ENCODE peak calls at places on chromosomes 13 and 19, in four cellular contexts. J is heart left ventricle, N is Peyer's patch, M is mesendoderm. Y is an unnamed sample.

GRCh38 chr13:91946498-91947070 is 548.2 kb downstream of the GPC5 start:
- DNase-seq in J (no peak), N (no peak), M (peak; percentile 47), Y (no peak)

GRCh38 chr13:47310376-47310775 is 413.5 kb upstream of the HTR2A start:
- DNase-seq in J (no peak), N (no peak), M (peak; percentile 45), Y (no peak)

GRCh38 chr13:28573595-28574373 is 78.9 kb upstream of the FLT1 start:
- DNase-seq in J (no peak), N (no peak), M (no peak), Y (no peak)

GRCh38 chr19:49823472-49823871 is 5.4 kb downstream of the MED25 start:
- DNase-seq in J (no peak), N (no peak), M (no peak), Y (no peak)

GRCh38 chr19:58536852-58537798 is 6.7 kb upstream of the TRIM28 start:
- DNase-seq in J (no peak), N (no peak), M (no peak), Y (no peak)

GRCh38 chr19:33641261-33641660 is 19.5 kb downstream of the CHST8 start:
- DNase-seq in J (no peak), N (no peak), M (no peak), Y (no peak)

GRCh38 chr19:33512021-33512420 is 9.6 kb downstream of the PEPD start:
- DNase-seq in J (no peak), N (no peak), M (no peak), Y (no peak)

GRCh38 chr13:75194717-75195116 is 287.3 kb downstream of the TBC1D4 start:
- DNase-seq in J (peak; percentile 20), N (no peak), M (no peak), Y (no peak)

GRCh38 chr13:82815791-82816190 is 1066.5 kb downstream of the SLITRK1 start:
- DNase-seq in J (no peak), N (no peak), M (no peak), Y (no peak)

GRCh38 chr13:67383358-67383757 is 153.2 kb upstream of the PCDH9 start:
- DNase-seq in J (no peak), N (no peak), M (no peak), Y (no peak)

GRCh38 chr19:2327773-2328400 is 499 bp downstream of the LSM7 start:
- DNase-seq in J (no peak), N (no peak), M (peak; percentile 90), Y (no peak)

GRCh38 chr19:55270172-55270942 is 9.6 kb downstream of the HSPBP1 start:
- DNase-seq in J (no peak), N (no peak), M (peak; percentile 58), Y (no peak)

GRCh38 chr19:38769635-38770211 is 3.6 kb downstream of the LGALS7 start:
- DNase-seq in J (peak; percentile 90), N (peak; percentile 95), M (peak; percentile 73), Y (peak; percentile 84)

GRCh38 chr19:41997121-41997850 is 3.3 kb upstream of the ATP1A3 start:
- DNase-seq in J (no peak), N (no peak), M (peak; percentile 76), Y (no peak)

GRCh38 chr13:52002361-52002760 is 8.9 kb downstream of the ATP7B start:
- DNase-seq in J (no peak), N (no peak), M (peak; percentile 69), Y (no peak)

GRCh38 chr13:20609145-20609544 is 42.2 kb downstream of the IFT88 start:
- DNase-seq in J (no peak), N (no peak), M (no peak), Y (no peak)

GRCh38 chr13:38309397-38309796 is 40.3 kb upstream of the UFM1 start:
- DNase-seq in J (no peak), N (no peak), M (no peak), Y (no peak)

GRCh38 chr13:74210693-74211393 is 76.6 kb upstream of the KLF12 start:
- DNase-seq in J (no peak), N (no peak), M (no peak), Y (no peak)

GRCh38 chr13:39888865-39889810 is 233.7 kb downstream of the COG6 start:
- DNase-seq in J (no peak), N (no peak), M (peak; percentile 61), Y (no peak)

GRCh38 chr19:11931051-11931450 is 6.1 kb downstream of the ZNF700 start:
- DNase-seq in J (no peak), N (no peak), M (no peak), Y (no peak)

GRCh38 chr19:43479961-43480561 is 14.7 kb upstream of the LYPD3 start:
- DNase-seq in J (no peak), N (no peak), M (no peak), Y (no peak)

GRCh38 chr13:56893843-56894242 is 246.9 kb upstream of the PRR20A start:
- DNase-seq in J (no peak), N (no peak), M (no peak), Y (no peak)

GRCh38 chr13:45278096-45278645 is 62.8 kb downstream of the TPT1 start:
- DNase-seq in J (no peak), N (no peak), M (no peak), Y (no peak)

GRCh38 chr13:48144413-48145035 is 49.6 kb upstream of the MED4 start:
- DNase-seq in J (peak; percentile 57), N (no peak), M (no peak), Y (peak; percentile 33)

GRCh38 chr19:2726904-2727639 is 5.9 kb upstream of the DIRAS1 start:
- DNase-seq in J (no peak), N (no peak), M (no peak), Y (no peak)

GRCh38 chr19:39825531-39826076 is 8.4 kb downstream of the DYRK1B start:
- DNase-seq in J (no peak), N (no peak), M (no peak), Y (no peak)

GRCh38 chr19:34475975-34476594 is 5.5 kb upstream of the WTIP start:
- DNase-seq in J (no peak), N (no peak), M (peak; percentile 51), Y (no peak)

GRCh38 chr19:40241809-40242384 is 15.4 kb upstream of the CCNP start:
- DNase-seq in J (peak; percentile 79), N (no peak), M (no peak), Y (peak; percentile 70)

GRCh38 chr19:6235031-6235951 is 44.5 kb downstream of the MLLT1 start:
- DNase-seq in J (no peak), N (peak; percentile 45), M (no peak), Y (no peak)

GRCh38 chr19:29927944-29928669 is 13.9 kb upstream of the URI1 start:
- DNase-seq in J (no peak), N (no peak), M (peak; percentile 48), Y (no peak)

GRCh38 chr13:30577381-30577780 is 40.3 kb upstream of the USPL1 start:
- DNase-seq in J (no peak), N (no peak), M (peak; percentile 36), Y (no peak)

GRCh38 chr13:106472621-106473020 is 62.8 kb downstream of the EFNB2 start:
- DNase-seq in J (no peak), N (no peak), M (peak; percentile 22), Y (no peak)

GRCh38 chr19:21022996-21023395 is 2.5 kb downstream of the ZNF430 start:
- DNase-seq in J (no peak), N (no peak), M (peak; percentile 25), Y (no peak)

Y was measured in uterus.